ENCODE peak calls at places on chromosomes 7 and 10, in nine cellular contexts. One of them, this sample, is unnamed.

GRCh38 chr7:107693396-107693795 is 32.8 kb downstream of the SLC26A4 start:
- DNase-seq in body of pancreas: no peak
- DNase-seq in activated B cell treated with CpG ODN at 0.5 μM for 24 hours: no peak
- DNase-seq in neural progenitor cell: no peak
- DNase-seq in progenitor cell of endocrine pancreas: no peak
- DNase-seq in OCI-LY7: no peak
- DNase-seq in tibial artery: no peak
- DNase-seq in lower lobe of right lung: no peak
- DNase-seq in bronchial epithelial cell: no peak
- DNase-seq in this sample: no peak

GRCh38 chr10:112217413-112218390 is 34.1 kb upstream of the GPAM start:
- DNase-seq in neural progenitor cell: no peak
- DNase-seq in lower lobe of right lung: no peak
- DNase-seq in progenitor cell of endocrine pancreas: no peak
- DNase-seq in bronchial epithelial cell: no peak
- DNase-seq in tibial artery: no peak
- DNase-seq in activated B cell treated with CpG ODN at 0.5 μM for 24 hours: no peak
- DNase-seq in OCI-LY7: no peak
- DNase-seq in body of pancreas: no peak
- DNase-seq in this sample: no peak

GRCh38 chr10:130954326-130954905 is 357.1 kb downstream of the TCERG1L start:
- DNase-seq in lower lobe of right lung: no peak
- DNase-seq in progenitor cell of endocrine pancreas: no peak
- DNase-seq in activated B cell treated with CpG ODN at 0.5 μM for 24 hours: no peak
- DNase-seq in OCI-LY7: no peak
- DNase-seq in body of pancreas: no peak
- DNase-seq in neural progenitor cell: no peak
- DNase-seq in bronchial epithelial cell: no peak
- DNase-seq in tibial artery: peak
- DNase-seq in this sample: no peak

GRCh38 chr7:34327681-34328080 is 330.3 kb upstream of the NPSR1 start:
- DNase-seq in bronchial epithelial cell: peak
- DNase-seq in neural progenitor cell: no peak
- DNase-seq in OCI-LY7: no peak
- DNase-seq in tibial artery: no peak
- DNase-seq in activated B cell treated with CpG ODN at 0.5 μM for 24 hours: no peak
- DNase-seq in lower lobe of right lung: no peak
- DNase-seq in body of pancreas: no peak
- DNase-seq in progenitor cell of endocrine pancreas: no peak
- DNase-seq in this sample: peak

GRCh38 chr7:22108151-22108845 is 162.6 kb upstream of the CDCA7L start:
- DNase-seq in activated B cell treated with CpG ODN at 0.5 μM for 24 hours: no peak
- DNase-seq in tibial artery: no peak
- DNase-seq in body of pancreas: no peak
- DNase-seq in progenitor cell of endocrine pancreas: no peak
- DNase-seq in OCI-LY7: no peak
- DNase-seq in bronchial epithelial cell: no peak
- DNase-seq in neural progenitor cell: no peak
- DNase-seq in lower lobe of right lung: no peak
- DNase-seq in this sample: no peak

GRCh38 chr7:25731881-25732240 is 420.1 kb upstream of the NFE2L3 start:
- DNase-seq in bronchial epithelial cell: no peak
- DNase-seq in lower lobe of right lung: no peak
- DNase-seq in activated B cell treated with CpG ODN at 0.5 μM for 24 hours: no peak
- DNase-seq in tibial artery: no peak
- DNase-seq in neural progenitor cell: no peak
- DNase-seq in progenitor cell of endocrine pancreas: no peak
- DNase-seq in body of pancreas: no peak
- DNase-seq in OCI-LY7: no peak
- DNase-seq in this sample: no peak

GRCh38 chr10:95229724-95230627 is 35.9 kb downstream of the ACSM6 start:
- DNase-seq in bronchial epithelial cell: peak
- DNase-seq in body of pancreas: no peak
- DNase-seq in OCI-LY7: no peak
- DNase-seq in activated B cell treated with CpG ODN at 0.5 μM for 24 hours: no peak
- DNase-seq in lower lobe of right lung: no peak
- DNase-seq in neural progenitor cell: peak
- DNase-seq in tibial artery: no peak
- DNase-seq in progenitor cell of endocrine pancreas: no peak
- DNase-seq in this sample: peak

GRCh38 chr7:115678049-115678982 is 352.2 kb downstream of the TFEC start:
- DNase-seq in OCI-LY7: no peak
- DNase-seq in activated B cell treated with CpG ODN at 0.5 μM for 24 hours: no peak
- DNase-seq in bronchial epithelial cell: no peak
- DNase-seq in body of pancreas: peak
- DNase-seq in progenitor cell of endocrine pancreas: no peak
- DNase-seq in neural progenitor cell: no peak
- DNase-seq in tibial artery: no peak
- DNase-seq in lower lobe of right lung: no peak
- DNase-seq in this sample: peak

GRCh38 chr10:43404675-43405221 is 4.2 kb downstream of the HNRNPF start:
- DNase-seq in neural progenitor cell: no peak
- DNase-seq in lower lobe of right lung: no peak
- DNase-seq in OCI-LY7: no peak
- DNase-seq in tibial artery: no peak
- DNase-seq in progenitor cell of endocrine pancreas: no peak
- DNase-seq in bronchial epithelial cell: no peak
- DNase-seq in activated B cell treated with CpG ODN at 0.5 μM for 24 hours: no peak
- DNase-seq in body of pancreas: no peak
- DNase-seq in this sample: no peak

GRCh38 chr10:90777614-90778013 is 80.2 kb downstream of the HTR7 start:
- DNase-seq in bronchial epithelial cell: no peak
- DNase-seq in OCI-LY7: no peak
- DNase-seq in lower lobe of right lung: no peak
- DNase-seq in tibial artery: no peak
- DNase-seq in progenitor cell of endocrine pancreas: no peak
- DNase-seq in body of pancreas: peak
- DNase-seq in activated B cell treated with CpG ODN at 0.5 μM for 24 hours: no peak
- DNase-seq in neural progenitor cell: no peak
- DNase-seq in this sample: peak

GRCh38 chr7:6650086-6650485 is 13.0 kb downstream of the ZNF316 start:
- DNase-seq in bronchial epithelial cell: no peak
- DNase-seq in OCI-LY7: no peak
- DNase-seq in body of pancreas: no peak
- DNase-seq in activated B cell treated with CpG ODN at 0.5 μM for 24 hours: no peak
- DNase-seq in neural progenitor cell: no peak
- DNase-seq in progenitor cell of endocrine pancreas: no peak
- DNase-seq in tibial artery: no peak
- DNase-seq in lower lobe of right lung: no peak
- DNase-seq in this sample: no peak

GRCh38 chr10:71998119-71998839 is 34.1 kb downstream of the CHST3 start:
- DNase-seq in tibial artery: no peak
- DNase-seq in neural progenitor cell: no peak
- DNase-seq in bronchial epithelial cell: no peak
- DNase-seq in progenitor cell of endocrine pancreas: no peak
- DNase-seq in activated B cell treated with CpG ODN at 0.5 μM for 24 hours: no peak
- DNase-seq in body of pancreas: peak
- DNase-seq in lower lobe of right lung: no peak
- DNase-seq in OCI-LY7: no peak
- DNase-seq in this sample: no peak

GRCh38 chr10:29113251-29113945 is 175.5 kb upstream of the LYZL1 start:
- DNase-seq in bronchial epithelial cell: no peak
- DNase-seq in lower lobe of right lung: no peak
- DNase-seq in body of pancreas: no peak
- DNase-seq in OCI-LY7: no peak
- DNase-seq in progenitor cell of endocrine pancreas: no peak
- DNase-seq in activated B cell treated with CpG ODN at 0.5 μM for 24 hours: no peak
- DNase-seq in tibial artery: no peak
- DNase-seq in neural progenitor cell: peak
- DNase-seq in this sample: peak
- TF ChIP-seq CTCF in bronchial epithelial cell: no peak
- TF ChIP-seq CTCF in lower lobe of right lung: no peak
- TF ChIP-seq CTCF in body of pancreas: no peak
- TF ChIP-seq CTCF in OCI-LY7: no peak
- TF ChIP-seq CTCF in progenitor cell of endocrine pancreas: no peak
- TF ChIP-seq CTCF in activated B cell treated with CpG ODN at 0.5 μM for 24 hours: no peak
- TF ChIP-seq CTCF in tibial artery: no peak
- TF ChIP-seq CTCF in neural progenitor cell: no peak
- TF ChIP-seq CTCF in this sample: no peak

GRCh38 chr10:28938745-28939144 is 261.4 kb downstream of the BAMBI start:
- DNase-seq in OCI-LY7: no peak
- DNase-seq in neural progenitor cell: no peak
- DNase-seq in bronchial epithelial cell: no peak
- DNase-seq in body of pancreas: no peak
- DNase-seq in lower lobe of right lung: no peak
- DNase-seq in activated B cell treated with CpG ODN at 0.5 μM for 24 hours: no peak
- DNase-seq in progenitor cell of endocrine pancreas: no peak
- DNase-seq in tibial artery: no peak
- DNase-seq in this sample: peak

GRCh38 chr10:28937959-28938358 is 260.6 kb downstream of the BAMBI start:
- DNase-seq in neural progenitor cell: no peak
- DNase-seq in progenitor cell of endocrine pancreas: no peak
- DNase-seq in body of pancreas: no peak
- DNase-seq in bronchial epithelial cell: no peak
- DNase-seq in lower lobe of right lung: no peak
- DNase-seq in OCI-LY7: no peak
- DNase-seq in activated B cell treated with CpG ODN at 0.5 μM for 24 hours: no peak
- DNase-seq in tibial artery: no peak
- DNase-seq in this sample: no peak

GRCh38 chr10:28940158-28940888 is 263.0 kb downstream of the BAMBI start:
- DNase-seq in bronchial epithelial cell: no peak
- DNase-seq in neural progenitor cell: no peak
- DNase-seq in OCI-LY7: no peak
- DNase-seq in progenitor cell of endocrine pancreas: no peak
- DNase-seq in lower lobe of right lung: no peak
- DNase-seq in body of pancreas: no peak
- DNase-seq in tibial artery: no peak
- DNase-seq in activated B cell treated with CpG ODN at 0.5 μM for 24 hours: no peak
- DNase-seq in this sample: no peak

GRCh38 chr10:28942012-28942411 is 264.7 kb downstream of the BAMBI start:
- DNase-seq in activated B cell treated with CpG ODN at 0.5 μM for 24 hours: no peak
- DNase-seq in lower lobe of right lung: no peak
- DNase-seq in tibial artery: no peak
- DNase-seq in OCI-LY7: no peak
- DNase-seq in progenitor cell of endocrine pancreas: no peak
- DNase-seq in body of pancreas: no peak
- DNase-seq in bronchial epithelial cell: no peak
- DNase-seq in neural progenitor cell: no peak
- DNase-seq in this sample: no peak

GRCh38 chr10:28939352-28940157 is 262.2 kb downstream of the BAMBI start:
- DNase-seq in tibial artery: peak
- DNase-seq in OCI-LY7: no peak
- DNase-seq in lower lobe of right lung: peak
- DNase-seq in bronchial epithelial cell: peak
- DNase-seq in neural progenitor cell: peak
- DNase-seq in progenitor cell of endocrine pancreas: peak
- DNase-seq in activated B cell treated with CpG ODN at 0.5 μM for 24 hours: no peak
- DNase-seq in body of pancreas: peak
- DNase-seq in this sample: peak
- TF ChIP-seq CTCF in tibial artery: no peak
- TF ChIP-seq CTCF in OCI-LY7: peak
- TF ChIP-seq CTCF in lower lobe of right lung: no peak
- TF ChIP-seq CTCF in bronchial epithelial cell: peak
- TF ChIP-seq CTCF in neural progenitor cell: peak
- TF ChIP-seq CTCF in progenitor cell of endocrine pancreas: peak
- TF ChIP-seq CTCF in activated B cell treated with CpG ODN at 0.5 μM for 24 hours: no peak
- TF ChIP-seq CTCF in body of pancreas: peak
- TF ChIP-seq CTCF in this sample: peak

GRCh38 chr10:124348801-124349200 is 69.9 kb downstream of the OAT start:
- DNase-seq in body of pancreas: no peak
- DNase-seq in tibial artery: no peak
- DNase-seq in lower lobe of right lung: no peak
- DNase-seq in neural progenitor cell: no peak
- DNase-seq in OCI-LY7: no peak
- DNase-seq in activated B cell treated with CpG ODN at 0.5 μM for 24 hours: no peak
- DNase-seq in progenitor cell of endocrine pancreas: no peak
- DNase-seq in bronchial epithelial cell: no peak
- DNase-seq in this sample: no peak

GRCh38 chr10:124349993-124350280 is 68.8 kb downstream of the OAT start:
- DNase-seq in body of pancreas: no peak
- DNase-seq in OCI-LY7: no peak
- DNase-seq in progenitor cell of endocrine pancreas: no peak
- DNase-seq in bronchial epithelial cell: no peak
- DNase-seq in neural progenitor cell: no peak
- DNase-seq in tibial artery: no peak
- DNase-seq in lower lobe of right lung: no peak
- DNase-seq in activated B cell treated with CpG ODN at 0.5 μM for 24 hours: no peak
- DNase-seq in this sample: no peak

GRCh38 chr10:124346831-124347230 is 71.9 kb downstream of the OAT start:
- DNase-seq in progenitor cell of endocrine pancreas: no peak
- DNase-seq in activated B cell treated with CpG ODN at 0.5 μM for 24 hours: no peak
- DNase-seq in lower lobe of right lung: no peak
- DNase-seq in OCI-LY7: no peak
- DNase-seq in neural progenitor cell: no peak
- DNase-seq in body of pancreas: no peak
- DNase-seq in tibial artery: peak
- DNase-seq in bronchial epithelial cell: no peak
- DNase-seq in this sample: no peak

GRCh38 chr10:124349231-124349992 is 69.3 kb downstream of the OAT start:
- DNase-seq in OCI-LY7: no peak
- DNase-seq in body of pancreas: no peak
- DNase-seq in activated B cell treated with CpG ODN at 0.5 μM for 24 hours: no peak
- DNase-seq in tibial artery: peak
- DNase-seq in lower lobe of right lung: no peak
- DNase-seq in progenitor cell of endocrine pancreas: no peak
- DNase-seq in bronchial epithelial cell: no peak
- DNase-seq in neural progenitor cell: no peak
- DNase-seq in this sample: no peak

GRCh38 chr10:124347956-124348355 is 70.8 kb downstream of the OAT start:
- DNase-seq in tibial artery: peak
- DNase-seq in progenitor cell of endocrine pancreas: no peak
- DNase-seq in lower lobe of right lung: no peak
- DNase-seq in bronchial epithelial cell: no peak
- DNase-seq in neural progenitor cell: no peak
- DNase-seq in OCI-LY7: no peak
- DNase-seq in body of pancreas: no peak
- DNase-seq in activated B cell treated with CpG ODN at 0.5 μM for 24 hours: no peak
- DNase-seq in this sample: no peak
- TF ChIP-seq CTCF in tibial artery: no peak
- TF ChIP-seq CTCF in progenitor cell of endocrine pancreas: no peak
- TF ChIP-seq CTCF in lower lobe of right lung: no peak
- TF ChIP-seq CTCF in bronchial epithelial cell: no peak
- TF ChIP-seq CTCF in neural progenitor cell: peak
- TF ChIP-seq CTCF in OCI-LY7: no peak
- TF ChIP-seq CTCF in body of pancreas: no peak
- TF ChIP-seq CTCF in activated B cell treated with CpG ODN at 0.5 μM for 24 hours: no peak
- TF ChIP-seq CTCF in this sample: no peak

DNA sequence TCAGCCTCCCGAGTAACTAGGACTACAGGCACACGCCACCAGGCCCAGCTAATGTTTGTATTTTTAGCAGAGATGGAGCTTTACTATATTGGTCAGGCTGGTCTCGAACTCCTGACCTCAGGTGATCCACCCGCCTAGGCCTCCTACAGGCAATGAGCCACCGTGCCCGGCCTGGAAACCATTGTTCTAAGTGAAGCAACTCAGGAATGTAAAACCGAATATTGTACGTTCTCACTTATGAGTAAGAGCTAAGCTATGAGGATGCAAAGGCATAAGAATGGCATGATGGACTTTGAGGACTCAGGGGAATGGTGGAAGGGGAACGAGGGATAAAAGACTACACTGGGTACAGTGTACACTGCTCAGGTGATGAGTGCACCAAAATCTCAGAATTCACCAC is 235.1 kb upstream of the AUTS2 start:
- DNase-seq in lower lobe of right lung: no peak
- DNase-seq in bronchial epithelial cell: no peak
- DNase-seq in tibial artery: no peak
- DNase-seq in progenitor cell of endocrine pancreas: no peak
- DNase-seq in OCI-LY7: no peak
- DNase-seq in neural progenitor cell: no peak
- DNase-seq in body of pancreas: no peak
- DNase-seq in activated B cell treated with CpG ODN at 0.5 μM for 24 hours: no peak
- DNase-seq in this sample: no peak
- TF ChIP-seq CTCF in lower lobe of right lung: no peak
- TF ChIP-seq CTCF in bronchial epithelial cell: no peak
- TF ChIP-seq CTCF in tibial artery: no peak
- TF ChIP-seq CTCF in progenitor cell of endocrine pancreas: no peak
- TF ChIP-seq CTCF in OCI-LY7: no peak
- TF ChIP-seq CTCF in neural progenitor cell: no peak
- TF ChIP-seq CTCF in body of pancreas: no peak
- TF ChIP-seq CTCF in activated B cell treated with CpG ODN at 0.5 μM for 24 hours: no peak
- TF ChIP-seq CTCF in this sample: no peak